ENCODE peak calls at places on chromosomes 16 and 17, in six cellular contexts. One of them, this sample, is unnamed.

GRCh38 chr16:4682616-4683254 is 10.6 kb upstream of the NUDT16L1 start:
- DNase-seq in tibial nerve: no peak
- DNase-seq in K562: peak
- DNase-seq in transverse colon: no peak
- DNase-seq in A549: no peak
- DNase-seq in sigmoid colon: peak
- DNase-seq in this sample: no peak

GRCh38 chr16:87325480-87325879 is 8.3 kb upstream of the C16orf95 start:
- DNase-seq in tibial nerve: no peak
- DNase-seq in K562: no peak
- DNase-seq in sigmoid colon: no peak
- DNase-seq in A549: no peak
- DNase-seq in transverse colon: no peak
- DNase-seq in this sample: peak

GRCh38 chr17:63780928-63781327 is 7.0 kb downstream of the DDX42 start:
- DNase-seq in K562: no peak
- DNase-seq in sigmoid colon: no peak
- DNase-seq in A549: no peak
- DNase-seq in transverse colon: no peak
- DNase-seq in tibial nerve: no peak
- DNase-seq in this sample: no peak

GRCh38 chr17:73758245-73758644 is 114.0 kb upstream of the SDK2 start:
- DNase-seq in tibial nerve: no peak
- DNase-seq in transverse colon: no peak
- DNase-seq in K562: no peak
- DNase-seq in sigmoid colon: no peak
- DNase-seq in A549: no peak
- DNase-seq in this sample: no peak

GRCh38 chr16:1645914-1646525 is 32.1 kb upstream of the JPT2 start:
- DNase-seq in A549: peak
- DNase-seq in K562: peak
- DNase-seq in tibial nerve: no peak
- DNase-seq in sigmoid colon: no peak
- DNase-seq in transverse colon: no peak
- DNase-seq in this sample: no peak

GRCh38 chr16:27383511-27384243 is 18.3 kb upstream of the IL21R start:
- DNase-seq in K562: no peak
- DNase-seq in tibial nerve: no peak
- DNase-seq in A549: no peak
- DNase-seq in sigmoid colon: peak
- DNase-seq in transverse colon: no peak
- DNase-seq in this sample: peak

GRCh38 chr16:77271532-77272426 is 72.6 kb downstream of the SYCE1L start:
- DNase-seq in A549: no peak
- DNase-seq in sigmoid colon: no peak
- DNase-seq in tibial nerve: no peak
- DNase-seq in K562: no peak
- DNase-seq in transverse colon: no peak
- DNase-seq in this sample: no peak

GRCh38 chr17:33039874-33040273 is 48.2 kb downstream of the SPACA3 start:
- DNase-seq in sigmoid colon: no peak
- DNase-seq in tibial nerve: no peak
- DNase-seq in A549: no peak
- DNase-seq in K562: no peak
- DNase-seq in transverse colon: no peak
- DNase-seq in this sample: no peak

GRCh38 chr17:12403881-12404398 is 261.8 kb upstream of the MYOCD start:
- DNase-seq in tibial nerve: no peak
- DNase-seq in A549: no peak
- DNase-seq in sigmoid colon: no peak
- DNase-seq in transverse colon: no peak
- DNase-seq in K562: no peak
- DNase-seq in this sample: no peak

GRCh38 chr17:77328823-77329740 is 188.3 kb downstream of the SEC14L1 start:
- DNase-seq in A549: no peak
- DNase-seq in K562: no peak
- DNase-seq in tibial nerve: no peak
- DNase-seq in sigmoid colon: peak
- DNase-seq in transverse colon: peak
- DNase-seq in this sample: peak

GRCh38 chr17:50187741-50188520 is 13.5 kb downstream of the COL1A1 start:
- DNase-seq in K562: no peak
- DNase-seq in sigmoid colon: no peak
- DNase-seq in transverse colon: no peak
- DNase-seq in tibial nerve: no peak
- DNase-seq in A549: no peak
- DNase-seq in this sample: no peak

GRCh38 chr16:46973457-46974324 is at the start of gene DNAJA2:
- DNase-seq in transverse colon: peak
- DNase-seq in sigmoid colon: peak
- DNase-seq in tibial nerve: peak
- DNase-seq in A549: peak
- DNase-seq in K562: peak
- DNase-seq in this sample: peak

GRCh38 chr16:59210955-59211541 is 476.9 kb upstream of the GOT2 start:
- DNase-seq in K562: no peak
- DNase-seq in sigmoid colon: no peak
- DNase-seq in tibial nerve: peak
- DNase-seq in A549: peak
- DNase-seq in transverse colon: no peak
- DNase-seq in this sample: no peak

GRCh38 chr17:76252040-76252954 is 12.0 kb upstream of the RNF157 start:
- DNase-seq in K562: no peak
- DNase-seq in sigmoid colon: peak
- DNase-seq in tibial nerve: peak
- DNase-seq in transverse colon: peak
- DNase-seq in A549: no peak
- DNase-seq in this sample: no peak

GRCh38 chr17:33269337-33270060 is 23.6 kb downstream of the ASIC2 start:
- DNase-seq in transverse colon: no peak
- DNase-seq in sigmoid colon: no peak
- DNase-seq in K562: no peak
- DNase-seq in tibial nerve: no peak
- DNase-seq in A549: no peak
- DNase-seq in this sample: no peak

GRCh38 chr16:1771864-1772361 is 570 bp upstream of the NME3 start:
- DNase-seq in A549: no peak
- DNase-seq in tibial nerve: no peak
- DNase-seq in sigmoid colon: no peak
- DNase-seq in transverse colon: peak
- DNase-seq in K562: no peak
- DNase-seq in this sample: no peak

GRCh38 chr17:50476545-50477315 is 1.9 kb upstream of the RSAD1 start:
- DNase-seq in tibial nerve: no peak
- DNase-seq in K562: no peak
- DNase-seq in A549: no peak
- DNase-seq in sigmoid colon: no peak
- DNase-seq in transverse colon: peak
- DNase-seq in this sample: no peak

GRCh38 chr16:30626230-30626629 is 16.0 kb upstream of the ZNF689 start:
- DNase-seq in A549: no peak
- DNase-seq in K562: no peak
- DNase-seq in sigmoid colon: no peak
- DNase-seq in transverse colon: no peak
- DNase-seq in tibial nerve: no peak
- DNase-seq in this sample: no peak

GRCh38 chr17:76317535-76317934 is 9.5 kb upstream of the QRICH2 start:
- DNase-seq in A549: no peak
- DNase-seq in transverse colon: no peak
- DNase-seq in tibial nerve: no peak
- DNase-seq in sigmoid colon: no peak
- DNase-seq in K562: no peak
- DNase-seq in this sample: no peak

GRCh38 chr17:35931794-35932419 is 1.3 kb upstream of the RDM1 start:
- DNase-seq in K562: no peak
- DNase-seq in tibial nerve: peak
- DNase-seq in transverse colon: no peak
- DNase-seq in A549: no peak
- DNase-seq in sigmoid colon: no peak
- DNase-seq in this sample: no peak

GRCh38 chr16:4599037-4599436 is 15.7 kb downstream of the UBALD1 start:
- DNase-seq in transverse colon: no peak
- DNase-seq in K562: no peak
- DNase-seq in tibial nerve: no peak
- DNase-seq in sigmoid colon: no peak
- DNase-seq in A549: no peak
- DNase-seq in this sample: no peak

GRCh38 chr17:5686246-5686645 is 101.9 kb upstream of the NLRP1 start:
- DNase-seq in transverse colon: no peak
- DNase-seq in K562: no peak
- DNase-seq in sigmoid colon: no peak
- DNase-seq in tibial nerve: no peak
- DNase-seq in A549: no peak
- DNase-seq in this sample: no peak

GRCh38 chr16:54431041-54431996 is 144.7 kb upstream of the IRX3 start:
- DNase-seq in transverse colon: no peak
- DNase-seq in A549: no peak
- DNase-seq in tibial nerve: no peak
- DNase-seq in sigmoid colon: no peak
- DNase-seq in K562: no peak
- DNase-seq in this sample: no peak

GRCh38 chr16:57536306-57537193 is at the start of gene CCDC102A:
- DNase-seq in K562: peak
- DNase-seq in sigmoid colon: no peak
- DNase-seq in tibial nerve: no peak
- DNase-seq in transverse colon: no peak
- DNase-seq in A549: no peak
- DNase-seq in this sample: peak

GRCh38 chr17:79814966-79815835 is 18.3 kb upstream of the CBX8 start:
- DNase-seq in transverse colon: peak
- DNase-seq in tibial nerve: no peak
- DNase-seq in A549: no peak
- DNase-seq in sigmoid colon: peak
- DNase-seq in K562: no peak
- DNase-seq in this sample: peak

GRCh38 chr17:34725008-34725407 is 145.6 kb downstream of the TMEM132E start:
- DNase-seq in sigmoid colon: no peak
- DNase-seq in K562: no peak
- DNase-seq in tibial nerve: no peak
- DNase-seq in transverse colon: no peak
- DNase-seq in A549: no peak
- DNase-seq in this sample: no peak

GRCh38 chr16:82169861-82170845 is at the start of gene MPHOSPH6:
- DNase-seq in transverse colon: peak
- DNase-seq in tibial nerve: peak
- DNase-seq in sigmoid colon: peak
- DNase-seq in A549: peak
- DNase-seq in K562: peak
- DNase-seq in this sample: peak

GRCh38 chr16:4032768-4033167 is 83.5 kb downstream of the ADCY9 start:
- DNase-seq in sigmoid colon: no peak
- DNase-seq in K562: no peak
- DNase-seq in transverse colon: peak
- DNase-seq in tibial nerve: no peak
- DNase-seq in A549: no peak
- DNase-seq in this sample: no peak

DNA sequence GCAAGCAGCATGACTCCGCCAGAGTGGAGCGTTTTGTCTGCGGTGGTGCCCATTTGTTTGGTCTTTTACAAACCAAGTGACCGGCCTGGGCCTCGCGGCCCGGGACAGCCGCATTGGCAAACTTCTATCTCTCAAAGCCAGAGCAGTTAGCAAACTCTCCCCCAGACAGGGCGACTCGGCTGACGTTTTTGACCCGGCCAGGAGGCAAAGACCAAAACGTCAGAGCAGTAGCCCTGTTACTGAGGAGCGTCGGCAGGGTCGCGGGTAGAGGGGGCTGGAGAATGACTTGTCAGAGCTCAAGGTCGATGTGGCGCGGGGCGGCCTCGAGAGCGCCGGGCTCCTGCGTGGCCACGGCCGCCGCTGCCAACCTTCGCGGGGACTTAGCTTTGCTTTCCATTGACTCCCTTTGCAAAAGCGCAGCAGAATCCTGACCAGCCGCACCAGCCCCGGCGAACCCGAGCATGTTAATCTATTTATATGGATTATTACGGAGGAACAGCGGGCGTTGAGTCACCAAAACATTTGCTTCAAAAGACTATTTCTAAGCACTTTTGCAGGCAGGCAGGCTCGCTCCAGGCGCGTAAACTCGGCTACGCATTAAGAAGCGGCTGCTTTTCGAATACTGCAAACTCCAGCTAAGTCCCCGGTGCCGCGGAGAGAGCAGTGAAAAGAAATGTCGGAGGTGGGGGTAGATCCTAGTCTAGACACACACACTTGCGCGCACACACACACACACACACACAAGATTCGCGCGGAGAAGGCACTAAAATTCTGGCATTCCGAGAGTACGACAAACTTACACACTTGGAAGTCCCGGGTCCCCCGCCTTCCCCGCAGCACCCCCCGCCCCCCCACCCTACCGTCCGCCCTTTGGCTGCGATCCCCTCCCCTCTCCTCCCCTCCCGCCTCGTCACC is 600 bp upstream of the SOX9 start:
- DNase-seq in A549: peak
- DNase-seq in tibial nerve: peak
- DNase-seq in transverse colon: peak
- DNase-seq in K562: no peak
- DNase-seq in sigmoid colon: peak
- DNase-seq in this sample: peak
- TF ChIP-seq EP300 in A549: no peak
- TF ChIP-seq EP300 in tibial nerve: no peak
- TF ChIP-seq EP300 in transverse colon: no peak
- TF ChIP-seq EP300 in K562: no peak
- TF ChIP-seq EP300 in sigmoid colon: no peak
- TF ChIP-seq EP300 in this sample: no peak

GRCh38 chr16:88811850-88812736 is at the start of gene APRT:
- DNase-seq in sigmoid colon: peak
- DNase-seq in K562: peak
- DNase-seq in transverse colon: peak
- DNase-seq in A549: peak
- DNase-seq in tibial nerve: peak
- DNase-seq in this sample: peak
- TF ChIP-seq EP300 in sigmoid colon: peak
- TF ChIP-seq EP300 in K562: peak
- TF ChIP-seq EP300 in transverse colon: no peak
- TF ChIP-seq EP300 in A549: no peak
- TF ChIP-seq EP300 in tibial nerve: no peak
- TF ChIP-seq EP300 in this sample: no peak

DNA sequence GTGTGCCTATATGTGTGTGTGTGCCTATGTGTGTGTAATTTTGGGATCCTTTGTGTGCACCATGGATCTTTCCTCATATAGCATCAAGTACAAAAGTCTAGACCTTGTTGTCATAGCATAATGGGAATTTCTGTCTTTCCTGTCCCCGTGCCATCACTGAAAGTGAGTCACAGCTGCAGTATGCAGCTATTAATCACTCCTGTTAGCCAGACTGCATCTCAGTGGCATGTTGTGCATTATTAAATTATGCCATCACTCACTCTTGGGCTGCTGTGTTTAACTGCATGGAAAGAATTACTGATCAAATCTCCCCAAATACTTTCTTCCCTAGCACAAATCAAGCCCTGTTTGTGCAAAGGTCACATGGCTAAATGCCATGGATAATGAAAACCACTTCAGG is 92.4 kb downstream of the CBLN1 start:
- DNase-seq in sigmoid colon: no peak
- DNase-seq in transverse colon: no peak
- DNase-seq in K562: no peak
- DNase-seq in tibial nerve: no peak
- DNase-seq in A549: no peak
- DNase-seq in this sample: no peak
- TF ChIP-seq EP300 in sigmoid colon: no peak
- TF ChIP-seq EP300 in transverse colon: no peak
- TF ChIP-seq EP300 in K562: no peak
- TF ChIP-seq EP300 in tibial nerve: no peak
- TF ChIP-seq EP300 in A549: no peak
- TF ChIP-seq EP300 in this sample: no peak

GRCh38 chr16:24539295-24539849 is at the start of gene RBBP6:
- DNase-seq in tibial nerve: peak
- DNase-seq in K562: peak
- DNase-seq in sigmoid colon: peak
- DNase-seq in A549: peak
- DNase-seq in transverse colon: peak
- DNase-seq in this sample: peak
- TF ChIP-seq EP300 in tibial nerve: peak
- TF ChIP-seq EP300 in K562: no peak
- TF ChIP-seq EP300 in sigmoid colon: peak
- TF ChIP-seq EP300 in A549: no peak
- TF ChIP-seq EP300 in transverse colon: peak
- TF ChIP-seq EP300 in this sample: peak

This sample was measured in suprapubic skin.